ENCODE peak calls at places on chromosomes 6 and 20, in ten cellular contexts. B, E, G, W, Y, C, T, V, X and P are unnamed samples.

GRCh38 chr6:32501016-32501415 is 29.1 kb downstream of the HLA-DRB5 start:
- DNase-seq in V (no peak), E (no peak), C (no peak), W (no peak), T (no peak), G (no peak), B (no peak), X (no peak), Y (no peak), P (no peak)

GRCh38 chr20:61437280-61438206 is 185.5 kb downstream of the CDH4 start:
- DNase-seq in T (no peak), X (no peak), Y (no peak), E (no peak), G (no peak), W (no peak), B (no peak), C (no peak), V (no peak), P (no peak)

GRCh38 chr20:56380375-56380774 is 11.6 kb downstream of the AURKA start:
- DNase-seq in C (no peak), G (no peak), X (no peak), E (no peak), V (no peak), W (no peak), B (no peak), Y (no peak), T (no peak), P (no peak)

GRCh38 chr6:107991939-107992560 is 34.0 kb upstream of the SEC63 start:
- DNase-seq in W (no peak), T (no peak), B (no peak), X (no peak), E (no peak), Y (no peak), C (peak; percentile 16), V (no peak), G (no peak), P (no peak)

GRCh38 chr20:57618091-57618765 is 2.0 kb downstream of the ZBP1 start:
- DNase-seq in T (peak; percentile 67), G (no peak), W (peak; percentile 23), V (peak; percentile 46), C (no peak), B (peak; percentile 99), X (peak; percentile 29), Y (no peak), E (no peak), P (no peak)

GRCh38 chr20:49515588-49515987 is 33.1 kb upstream of the KCNB1 start:
- DNase-seq in W (no peak), B (peak; percentile 5), V (no peak), Y (no peak), G (no peak), E (no peak), T (peak; percentile 22), C (no peak), X (no peak), P (no peak)

GRCh38 chr20:7741866-7742265 is 198.4 kb downstream of the HAO1 start:
- DNase-seq in B (no peak), V (no peak), G (no peak), Y (no peak), E (no peak), X (no peak), C (no peak), T (no peak), W (no peak), P (no peak)

GRCh38 chr20:24458441-24458840 is 11.0 kb upstream of the SYNDIG1 start:
- DNase-seq in T (no peak), W (no peak), G (no peak), Y (no peak), C (no peak), B (no peak), E (no peak), X (no peak), V (no peak), P (no peak)

GRCh38 chr20:2697768-2698167 is 5.2 kb downstream of the EBF4 start:
- DNase-seq in C (no peak), V (no peak), T (no peak), B (no peak), G (no peak), E (no peak), Y (no peak), X (no peak), W (no peak), P (no peak)

GRCh38 chr6:16126056-16126455 is 2.8 kb upstream of the MYLIP start:
- DNase-seq in W (no peak), G (no peak), Y (no peak), X (no peak), B (no peak), E (no peak), V (no peak), T (no peak), C (no peak), P (no peak)